ENCODE peak calls at places on chromosomes 16 and 17, in ten cellular contexts. F is left ventricle myocardium inferior; P is CD8-positive, alpha-beta T cell; A is cardiac muscle cell; C is upper lobe of right lung; E is hepatocyte; X is CD8-positive, alpha-beta memory T cell; I is HAP-1; B is mammary epithelial cell; Y is mesenchymal stem cell. Q is an unnamed sample.

GRCh38 chr16:77414752-77415231 is 20.0 kb downstream of the ADAMTS18 start:
- DNase-seq in P (no peak), Y (no peak), A (no peak), B (peak), X (no peak), C (no peak), I (no peak), E (no peak), F (no peak), Q (no peak)

GRCh38 chr16:83117810-83118209 is 491.0 kb downstream of the CDH13 start:
- DNase-seq in Y (no peak), I (no peak), X (no peak), C (no peak), P (no peak), E (no peak), F (no peak), B (no peak), A (no peak), Q (no peak)

GRCh38 chr16:2702871-2703745 is 16.9 kb downstream of the PRSS27 start:
- DNase-seq in C (no peak), F (peak), B (no peak), I (no peak), P (no peak), X (no peak), A (no peak), Y (no peak), E (no peak), Q (no peak)

GRCh38 chr16:49415083-49415482 is 41.5 kb downstream of the C16orf78 start:
- DNase-seq in A (no peak), Y (no peak), B (no peak), X (no peak), C (no peak), E (no peak), P (no peak), I (no peak), F (no peak), Q (no peak)

GRCh38 chr17:34171245-34171818 is 83.8 kb upstream of the CCL2 start:
- DNase-seq in Y (peak), C (peak), B (peak), E (peak), P (peak), I (peak), X (peak), F (peak), A (peak), Q (peak)

GRCh38 chr17:68599873-68600122 is 1.4 kb downstream of the FAM20A start:
- DNase-seq in P (no peak), E (no peak), Y (no peak), I (no peak), C (no peak), X (no peak), F (peak), A (no peak), B (no peak), Q (no peak)

GRCh38 chr17:66468241-66469087 is 166.1 kb downstream of the PRKCA start:
- DNase-seq in B (peak), X (no peak), E (peak), C (no peak), Y (peak), A (peak), I (no peak), F (no peak), P (no peak), Q (no peak)

GRCh38 chr17:72122668-72123495 is 2.1 kb downstream of the SOX9 start:
- DNase-seq in A (peak), C (peak), P (no peak), X (no peak), I (no peak), F (peak), E (peak), Y (peak), B (peak), Q (peak)

GRCh38 chr16:2090819-2091721 is 43.3 kb downstream of the TSC2 start:
- DNase-seq in A (peak), Y (peak), C (peak), P (no peak), B (no peak), E (peak), F (peak), X (no peak), I (no peak), Q (peak)

GRCh38 chr17:60563743-60564142 is 36.2 kb upstream of the PPM1D start:
- DNase-seq in X (no peak), I (no peak), C (no peak), E (no peak), F (no peak), A (no peak), Y (no peak), B (no peak), P (no peak), Q (no peak)

GRCh38 chr17:8487130-8487645 is 51.5 kb downstream of the NDEL1 start:
- DNase-seq in P (no peak), E (no peak), C (peak), B (no peak), A (no peak), F (no peak), I (no peak), Y (no peak), X (no peak), Q (no peak)

GRCh38 chr17:66855204-66855603 is 20.3 kb downstream of the CACNG5 start:
- DNase-seq in X (no peak), Y (no peak), B (no peak), I (no peak), F (no peak), E (no peak), P (no peak), A (peak), C (no peak), Q (peak)

GRCh38 chr17:74241434-74241833 is 28.1 kb downstream of the TTYH2 start:
- DNase-seq in C (peak), P (no peak), X (no peak), A (peak), I (no peak), E (no peak), B (no peak), Y (no peak), F (no peak), Q (no peak)

GRCh38 chr16:69513180-69513966 is 52.4 kb upstream of the NFAT5 start:
- DNase-seq in B (peak), Y (no peak), P (no peak), A (no peak), X (no peak), F (no peak), E (no peak), C (no peak), I (no peak), Q (no peak)

GRCh38 chr17:9291912-9292562 is 270.7 kb downstream of the NTN1 start:
- DNase-seq in P (no peak), C (no peak), A (peak), Y (peak), F (peak), I (no peak), E (peak), B (no peak), X (no peak), Q (peak)

GRCh38 chr16:29664133-29664912 is 1.3 kb downstream of the SPN start:
- DNase-seq in C (peak), Y (no peak), X (peak), A (no peak), E (no peak), B (no peak), I (no peak), P (peak), F (no peak), Q (no peak)

GRCh38 chr16:63066552-63066951 is 1030.3 kb upstream of the CDH8 start:
- DNase-seq in C (no peak), A (no peak), E (no peak), I (no peak), X (no peak), P (no peak), Y (no peak), B (no peak), F (no peak), Q (no peak)

GRCh38 chr16:69084301-69084700 is 21.2 kb upstream of the HAS3 start:
- DNase-seq in X (no peak), Y (no peak), C (no peak), P (no peak), F (no peak), A (peak), I (no peak), B (no peak), E (no peak), Q (no peak)

GRCh38 chr17:77884967-77885641 is 73.4 kb upstream of the TNRC6C start:
- DNase-seq in F (no peak), C (no peak), B (no peak), P (no peak), E (no peak), Y (no peak), X (no peak), A (no peak), I (no peak), Q (no peak)

GRCh38 chr16:89853306-89853993 is 19.9 kb upstream of the TCF25 start:
- DNase-seq in X (no peak), F (no peak), Y (no peak), A (no peak), E (no peak), B (no peak), C (no peak), P (no peak), I (no peak), Q (peak)

GRCh38 chr16:88005148-88005547 is 53.9 kb downstream of the BANP start:
- DNase-seq in Y (no peak), E (no peak), X (peak), I (no peak), A (no peak), B (no peak), F (no peak), C (no peak), P (no peak), Q (no peak)

GRCh38 chr16:30032083-30032819 is 1.2 kb upstream of the TLCD3B start:
- DNase-seq in F (no peak), B (peak), P (peak), I (peak), A (peak), X (peak), C (no peak), E (peak), Y (peak), Q (peak)

GRCh38 chr17:74309902-74310301 is 16.1 kb upstream of the KIF19 start:
- DNase-seq in F (no peak), A (no peak), Y (no peak), C (no peak), B (no peak), X (no peak), E (no peak), P (no peak), I (no peak), Q (no peak)

GRCh38 chr17:45785373-45786193 is 1.5 kb downstream of the CRHR1 start:
- DNase-seq in A (no peak), Y (no peak), X (no peak), F (no peak), E (no peak), P (no peak), I (no peak), C (no peak), B (no peak), Q (no peak)

GRCh38 chr16:88770459-88771293 is 14.3 kb downstream of the PIEZO1 start:
- DNase-seq in B (peak), A (peak), F (peak), Y (peak), P (peak), E (peak), X (no peak), I (peak), C (peak), Q (peak)

GRCh38 chr17:63478814-63479494 is 2.1 kb downstream of the ACE start:
- DNase-seq in B (peak), E (peak), Y (peak), F (peak), I (peak), A (peak), P (peak), C (peak), X (peak), Q (peak)

GRCh38 chr16:89071686-89072182 is 21.9 kb upstream of the ACSF3 start:
- DNase-seq in P (no peak), X (no peak), F (no peak), Y (no peak), I (no peak), B (no peak), E (peak), A (no peak), C (no peak), Q (peak)

GRCh38 chr17:32426894-32427293 is 17.4 kb upstream of the PSMD11 start:
- DNase-seq in E (no peak), F (no peak), X (no peak), B (no peak), Y (no peak), I (no peak), C (no peak), P (no peak), A (no peak), Q (no peak)

GRCh38 chr17:12637015-12637414 is 28.7 kb upstream of the MYOCD start:
- DNase-seq in P (no peak), A (peak), B (peak), I (no peak), E (peak), X (no peak), C (no peak), F (no peak), Y (peak), Q (no peak)

GRCh38 chr16:56451753-56452689 is 667 bp downstream of the OGFOD1 start:
- DNase-seq in A (peak), B (peak), X (no peak), P (no peak), I (peak), E (peak), Y (peak), C (no peak), F (no peak), Q (peak)

GRCh38 chr16:82979406-82980111 is 352.8 kb downstream of the CDH13 start:
- DNase-seq in Y (no peak), E (no peak), C (no peak), B (no peak), X (no peak), A (no peak), F (no peak), I (no peak), P (no peak), Q (no peak)

GRCh38 chr17:78828470-78829185 is 12.0 kb downstream of the USP36 start:
- DNase-seq in C (no peak), Y (peak), P (no peak), X (no peak), A (peak), E (peak), B (peak), I (no peak), F (no peak), Q (no peak)

GRCh38 chr16:71383054-71383773 is 24.7 kb downstream of the CALB2 start:
- DNase-seq in X (no peak), E (peak), F (no peak), I (no peak), A (peak), B (peak), C (no peak), Y (no peak), P (no peak), Q (no peak)

GRCh38 chr16:80254970-80255369 is 285.8 kb upstream of the DYNLRB2 start:
- DNase-seq in P (no peak), I (no peak), B (no peak), X (no peak), F (no peak), Y (no peak), E (no peak), C (no peak), A (no peak), Q (no peak)

GRCh38 chr17:63431939-63432804 is 13.9 kb downstream of the CYB561 start:
- DNase-seq in A (peak), Y (peak), B (no peak), I (no peak), P (no peak), F (no peak), C (peak), X (no peak), E (peak), Q (peak)

GRCh38 chr17:81804559-81805399 is 829 bp downstream of the GCGR start:
- DNase-seq in A (no peak), X (no peak), B (no peak), I (no peak), F (no peak), C (no peak), P (no peak), E (no peak), Y (no peak), Q (no peak)
- H3K4me3 ChIP-seq in A (peak), X (no peak), B (no peak), I (no peak), F (peak), C (no peak), P (no peak), E (no peak), Y (no peak), Q (no peak)

DNA sequence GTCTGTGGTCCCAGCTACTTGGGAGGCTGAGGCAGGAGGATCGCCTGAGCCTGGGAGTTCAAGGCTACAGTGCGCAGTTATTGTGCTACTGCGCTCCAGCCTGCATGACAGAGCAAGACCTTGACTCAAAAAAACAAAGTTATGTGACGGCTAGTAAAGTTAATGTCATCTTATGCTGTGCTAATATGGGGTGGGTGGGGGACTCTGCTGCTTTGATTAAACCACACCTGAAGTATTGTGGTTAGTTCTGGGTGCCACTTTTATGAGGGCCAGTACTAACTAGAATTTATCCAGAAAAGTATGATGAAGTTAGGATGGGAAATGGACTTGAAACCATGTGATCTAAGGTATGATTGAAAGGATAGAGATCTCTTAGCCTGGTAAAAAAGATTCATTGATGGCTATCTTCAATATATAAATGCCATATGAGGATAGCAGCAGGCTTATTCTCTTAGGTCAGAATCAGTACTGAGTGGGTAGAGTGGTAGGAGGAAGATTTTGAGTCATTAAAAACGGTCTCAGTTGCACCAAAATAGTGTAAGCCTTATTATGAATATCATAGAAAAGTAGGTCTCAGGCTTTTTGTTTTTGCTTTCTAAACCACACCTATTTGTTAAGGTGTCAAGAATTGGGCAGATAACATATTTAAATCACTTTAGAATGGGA is 5.6 kb downstream of the WSB1 start:
- DNase-seq in E (no peak), B (no peak), X (no peak), C (no peak), I (no peak), Y (no peak), P (no peak), F (no peak), A (no peak), Q (no peak)
- H3K4me3 ChIP-seq in E (no peak), B (no peak), X (no peak), C (peak), I (no peak), Y (no peak), P (no peak), F (no peak), A (no peak), Q (no peak)

GRCh38 chr17:49851387-49852291 is 3.8 kb upstream of the TAC4 start:
- DNase-seq in Y (peak), A (peak), E (peak), B (no peak), P (peak), X (peak), F (peak), I (peak), C (peak), Q (peak)

GRCh38 chr17:49848739-49849138 is 870 bp upstream of the TAC4 start:
- DNase-seq in X (peak), Y (no peak), B (no peak), A (no peak), F (no peak), C (no peak), E (no peak), I (no peak), P (no peak), Q (no peak)

GRCh38 chr17:49849711-49850610 is 2.1 kb upstream of the TAC4 start:
- DNase-seq in C (peak), P (no peak), I (no peak), F (no peak), A (no peak), E (no peak), X (no peak), Y (no peak), B (no peak), Q (no peak)

GRCh38 chr17:49853470-49854015 is 5.7 kb upstream of the TAC4 start:
- DNase-seq in X (no peak), F (no peak), P (no peak), E (no peak), A (no peak), Y (no peak), C (no peak), B (no peak), I (no peak), Q (no peak)

GRCh38 chr17:49850772-49851386 is 3.0 kb upstream of the TAC4 start:
- DNase-seq in B (no peak), Y (no peak), F (no peak), E (no peak), P (peak), C (no peak), X (no peak), I (no peak), A (peak), Q (no peak)
- H3K4me3 ChIP-seq in B (peak), Y (peak), F (peak), E (peak), P (peak), C (peak), X (no peak), I (peak), A (peak), Q (peak)

GRCh38 chr16:51155901-51156810 is 5.1 kb upstream of the SALL1 start:
- DNase-seq in F (no peak), I (no peak), E (peak), Y (peak), C (no peak), A (peak), X (no peak), B (no peak), P (no peak), Q (no peak)
- H3K4me3 ChIP-seq in F (peak), I (peak), E (peak), Y (peak), C (no peak), A (peak), X (no peak), B (no peak), P (no peak), Q (no peak)

GRCh38 chr16:46895399-46896313 is 11.5 kb downstream of the GPT2 start:
- DNase-seq in X (no peak), I (no peak), Y (no peak), C (no peak), F (no peak), P (no peak), E (no peak), B (no peak), A (no peak), Q (no peak)

GRCh38 chr16:46894011-46894672 is 10.0 kb downstream of the GPT2 start:
- DNase-seq in P (no peak), B (no peak), E (peak), I (no peak), X (no peak), C (no peak), Y (no peak), F (peak), A (peak), Q (no peak)

GRCh38 chr16:46897471-46897870 is 13.3 kb downstream of the GPT2 start:
- DNase-seq in B (no peak), F (no peak), I (no peak), X (no peak), A (no peak), Y (no peak), C (no peak), E (no peak), P (no peak), Q (no peak)

GRCh38 chr16:46898006-46898405 is 13.8 kb downstream of the GPT2 start:
- DNase-seq in B (no peak), I (no peak), A (no peak), Y (no peak), E (no peak), P (no peak), C (no peak), X (no peak), F (no peak), Q (no peak)

GRCh38 chr16:46896314-46896968 is 12.3 kb downstream of the GPT2 start:
- DNase-seq in E (no peak), C (no peak), A (peak), X (no peak), Y (peak), B (no peak), F (no peak), P (no peak), I (no peak), Q (no peak)
- H3K4me3 ChIP-seq in E (no peak), C (no peak), A (no peak), X (no peak), Y (no peak), B (no peak), F (no peak), P (no peak), I (no peak), Q (no peak)

GRCh38 chr17:40198576-40198975 is 20.5 kb upstream of the WIPF2 start:
- DNase-seq in P (no peak), C (no peak), E (no peak), I (no peak), X (no peak), Y (no peak), A (no peak), B (no peak), F (no peak), Q (no peak)
- H3K4me3 ChIP-seq in P (no peak), C (no peak), E (no peak), I (no peak), X (no peak), Y (no peak), A (no peak), B (no peak), F (no peak), Q (no peak)

GRCh38 chr16:58418601-58419000 is 26.3 kb downstream of the GINS3 start:
- DNase-seq in B (peak), A (peak), E (no peak), P (no peak), Y (no peak), F (peak), X (no peak), C (no peak), I (no peak), Q (no peak)
- H3K4me3 ChIP-seq in B (no peak), A (no peak), E (no peak), P (no peak), Y (no peak), F (no peak), X (no peak), C (no peak), I (no peak), Q (no peak)

GRCh38 chr17:2776589-2777241 is 19.5 kb upstream of the RAP1GAP2 start:
- DNase-seq in C (no peak), F (no peak), Y (no peak), B (no peak), I (peak), A (no peak), E (peak), X (no peak), P (no peak), Q (peak)
- H3K4me3 ChIP-seq in C (no peak), F (peak), Y (no peak), B (peak), I (peak), A (peak), E (peak), X (no peak), P (peak), Q (peak)

GRCh38 chr17:57662644-57663308 is 82.3 kb downstream of the CCDC182 start:
- DNase-seq in A (peak), I (no peak), C (peak), F (peak), B (peak), E (peak), Y (peak), X (no peak), P (no peak), Q (peak)
- H3K4me3 ChIP-seq in A (peak), I (no peak), C (peak), F (peak), B (no peak), E (no peak), Y (peak), X (no peak), P (no peak), Q (no peak)

GRCh38 chr16:11140466-11140865 is 115.5 kb downstream of the SOCS1 start:
- DNase-seq in X (no peak), P (no peak), I (no peak), B (no peak), F (no peak), A (no peak), E (no peak), C (no peak), Y (no peak), Q (no peak)
- H3K4me3 ChIP-seq in X (peak), P (peak), I (no peak), B (no peak), F (no peak), A (no peak), E (no peak), C (no peak), Y (no peak), Q (no peak)

Q was measured in colonic mucosa.